ENCODE peak calls at places on chromosomes 2 and 18, in four cellular contexts. One of them, this sample, is unnamed.

GRCh38 chr2:201768918-201769317 is 11.8 kb downstream of the ALS2 start:
- DNase-seq in keratinocyte: no peak
- DNase-seq in GM12865: no peak
- DNase-seq in upper lobe of right lung: no peak
- DNase-seq in this sample: no peak

GRCh38 chr18:2425426-2426317 is 145.6 kb downstream of the METTL4 start:
- DNase-seq in upper lobe of right lung: no peak
- DNase-seq in keratinocyte: no peak
- DNase-seq in GM12865: no peak
- DNase-seq in this sample: no peak

GRCh38 chr2:231883468-231883881 is 42.7 kb downstream of the NPPC start:
- DNase-seq in keratinocyte: no peak
- DNase-seq in upper lobe of right lung: no peak
- DNase-seq in GM12865: no peak
- DNase-seq in this sample: no peak

GRCh38 chr2:25405871-25406270 is 64.1 kb upstream of the DNMT3A start:
- DNase-seq in GM12865: no peak
- DNase-seq in upper lobe of right lung: no peak
- DNase-seq in keratinocyte: no peak
- DNase-seq in this sample: no peak

GRCh38 chr2:15220618-15221017 is 340.5 kb downstream of the NBAS start:
- DNase-seq in upper lobe of right lung: no peak
- DNase-seq in GM12865: no peak
- DNase-seq in keratinocyte: no peak
- DNase-seq in this sample: no peak

GRCh38 chr2:9179572-9180201 is 26.9 kb upstream of the ASAP2 start:
- DNase-seq in GM12865: no peak
- DNase-seq in keratinocyte: peak
- DNase-seq in upper lobe of right lung: no peak
- DNase-seq in this sample: no peak

GRCh38 chr2:74099271-74099670 is 48.4 kb downstream of the BOLA3 start:
- DNase-seq in keratinocyte: no peak
- DNase-seq in upper lobe of right lung: no peak
- DNase-seq in GM12865: no peak
- DNase-seq in this sample: no peak

GRCh38 chr2:102122115-102122514 is 20.4 kb upstream of the IL1R1 start:
- DNase-seq in keratinocyte: no peak
- DNase-seq in upper lobe of right lung: no peak
- DNase-seq in GM12865: no peak
- DNase-seq in this sample: no peak

GRCh38 chr2:208545398-208546042 is 138.9 kb downstream of the PTH2R start:
- DNase-seq in keratinocyte: no peak
- DNase-seq in GM12865: no peak
- DNase-seq in upper lobe of right lung: no peak
- DNase-seq in this sample: no peak

GRCh38 chr18:48894799-48895346 is 55.9 kb downstream of the SMAD7 start:
- DNase-seq in upper lobe of right lung: no peak
- DNase-seq in keratinocyte: no peak
- DNase-seq in GM12865: no peak
- DNase-seq in this sample: no peak

GRCh38 chr2:174332607-174333001 is 2.1 kb upstream of the SP9 start:
- DNase-seq in GM12865: no peak
- DNase-seq in upper lobe of right lung: no peak
- DNase-seq in keratinocyte: no peak
- DNase-seq in this sample: no peak
- TF ChIP-seq CTCF in GM12865: no peak
- TF ChIP-seq CTCF in upper lobe of right lung: no peak
- TF ChIP-seq CTCF in keratinocyte: no peak
- TF ChIP-seq CTCF in this sample: no peak

GRCh38 chr2:111119847-111120252 is 864 bp upstream of the BCL2L11 start:
- DNase-seq in GM12865: no peak
- DNase-seq in upper lobe of right lung: no peak
- DNase-seq in keratinocyte: no peak
- DNase-seq in this sample: peak

GRCh38 chr2:111120253-111121027 is at the start of gene BCL2L11:
- DNase-seq in upper lobe of right lung: peak
- DNase-seq in keratinocyte: peak
- DNase-seq in GM12865: peak
- DNase-seq in this sample: peak

GRCh38 chr2:111122631-111123421 is 2.1 kb downstream of the BCL2L11 start:
- DNase-seq in upper lobe of right lung: peak
- DNase-seq in GM12865: peak
- DNase-seq in keratinocyte: no peak
- DNase-seq in this sample: no peak

GRCh38 chr2:111121873-111122630 is 1.3 kb downstream of the BCL2L11 start:
- DNase-seq in keratinocyte: no peak
- DNase-seq in upper lobe of right lung: peak
- DNase-seq in GM12865: peak
- DNase-seq in this sample: peak

GRCh38 chr2:111121028-111121872 is 536 bp downstream of the BCL2L11 start:
- DNase-seq in GM12865: peak
- DNase-seq in upper lobe of right lung: peak
- DNase-seq in keratinocyte: no peak
- DNase-seq in this sample: peak
- TF ChIP-seq CTCF in GM12865: no peak
- TF ChIP-seq CTCF in upper lobe of right lung: no peak
- TF ChIP-seq CTCF in keratinocyte: no peak
- TF ChIP-seq CTCF in this sample: no peak

GRCh38 chr18:57051586-57052044 is 95.3 kb upstream of the BOD1L2 start:
- DNase-seq in GM12865: peak
- DNase-seq in upper lobe of right lung: no peak
- DNase-seq in keratinocyte: no peak
- DNase-seq in this sample: peak

GRCh38 chr18:57050314-57050949 is 96.5 kb upstream of the BOD1L2 start:
- DNase-seq in keratinocyte: no peak
- DNase-seq in GM12865: no peak
- DNase-seq in upper lobe of right lung: no peak
- DNase-seq in this sample: no peak

GRCh38 chr18:57052759-57053158 is 94.1 kb upstream of the BOD1L2 start:
- DNase-seq in keratinocyte: no peak
- DNase-seq in upper lobe of right lung: no peak
- DNase-seq in GM12865: no peak
- DNase-seq in this sample: no peak

GRCh38 chr18:57051019-57051418 is 95.9 kb upstream of the BOD1L2 start:
- DNase-seq in upper lobe of right lung: no peak
- DNase-seq in keratinocyte: no peak
- DNase-seq in GM12865: no peak
- DNase-seq in this sample: no peak

GRCh38 chr18:57052173-57052572 is 94.7 kb upstream of the BOD1L2 start:
- DNase-seq in upper lobe of right lung: no peak
- DNase-seq in keratinocyte: no peak
- DNase-seq in GM12865: peak
- DNase-seq in this sample: no peak
- TF ChIP-seq CTCF in upper lobe of right lung: no peak
- TF ChIP-seq CTCF in keratinocyte: no peak
- TF ChIP-seq CTCF in GM12865: peak
- TF ChIP-seq CTCF in this sample: peak

GRCh38 chr2:152648336-152648735 is 68.9 kb downstream of the PRPF40A start:
- DNase-seq in upper lobe of right lung: no peak
- DNase-seq in keratinocyte: no peak
- DNase-seq in GM12865: no peak
- DNase-seq in this sample: no peak
- TF ChIP-seq CTCF in upper lobe of right lung: peak
- TF ChIP-seq CTCF in keratinocyte: no peak
- TF ChIP-seq CTCF in GM12865: no peak
- TF ChIP-seq CTCF in this sample: no peak

DNA sequence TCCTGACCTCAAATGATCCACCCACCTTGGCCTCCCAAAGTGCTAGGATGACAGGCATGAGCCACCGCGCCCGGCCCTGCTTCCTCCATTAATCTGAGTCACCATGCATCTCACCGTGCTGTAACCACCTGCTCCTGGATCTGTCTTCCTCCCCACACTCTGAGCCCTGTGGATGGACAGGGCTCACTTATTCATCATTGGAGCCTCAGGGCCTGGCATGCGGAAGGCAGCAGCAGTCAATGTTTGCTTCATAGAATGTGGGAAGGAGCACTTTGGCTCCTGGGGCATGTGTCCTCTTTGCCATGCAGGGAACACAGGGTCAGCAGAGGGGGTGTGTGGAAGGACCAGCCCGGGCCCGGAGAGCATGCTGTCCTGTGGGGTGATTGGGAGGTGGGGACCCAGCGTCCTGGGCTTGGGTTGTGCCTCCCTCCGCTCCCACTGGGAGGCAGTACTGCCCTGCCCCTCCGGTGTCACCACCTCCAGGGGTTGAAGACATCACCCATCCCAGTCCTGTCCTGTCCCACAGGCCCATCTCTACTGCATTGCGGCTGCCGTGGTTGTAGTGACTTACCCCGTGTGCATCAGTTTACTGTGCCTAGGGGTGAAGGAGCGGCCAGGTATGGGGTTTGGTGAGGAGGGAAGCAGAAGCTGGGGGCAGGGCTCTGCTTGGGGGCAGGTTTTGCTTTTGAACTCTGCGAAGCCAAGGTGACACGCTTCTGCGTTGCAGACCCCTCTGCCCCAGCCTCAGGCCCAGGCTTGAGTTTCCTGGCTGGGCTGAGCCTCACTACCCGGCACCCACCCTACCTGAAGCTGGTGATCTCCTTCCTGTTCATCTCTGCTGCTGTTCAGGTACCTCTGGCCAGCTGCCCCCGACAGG is 11.5 kb downstream of the MFSD2B start:
- DNase-seq in upper lobe of right lung: no peak
- DNase-seq in GM12865: peak
- DNase-seq in keratinocyte: peak
- DNase-seq in this sample: no peak
- TF ChIP-seq CTCF in upper lobe of right lung: no peak
- TF ChIP-seq CTCF in GM12865: peak
- TF ChIP-seq CTCF in keratinocyte: peak
- TF ChIP-seq CTCF in this sample: peak